ENCODE peak calls at places on chromosomes 4 and X, in six cellular contexts. E is heart left ventricle, G is tibial artery, A is MG63, N is A673, M is upper lobe of left lung. T is an unnamed sample. For H3K27me3, the result is how much of the 10 kb centered on the place peaks cover.

GRCh38 chrX:132694331-132694823 is 205.5 kb upstream of the MBNL3 start:
- DNase-seq in E (no peak), N (no peak), M (no peak), G (no peak), A (no peak), T (no peak)

GRCh38 chr4:8910822-8911310 is 39.2 kb upstream of the HMX1 start:
- DNase-seq in M (no peak), N (no peak), E (no peak), G (peak), A (peak), T (peak)

GRCh38 chr4:73978886-73979285 is 2.9 kb downstream of the PF4 start:
- DNase-seq in A (no peak), E (no peak), M (no peak), G (no peak), N (no peak), T (no peak)

GRCh38 chrX:40006025-40007017 is 91.4 kb downstream of the BCOR start:
- DNase-seq in N (no peak), M (no peak), E (peak), G (no peak), A (no peak), T (no peak)

GRCh38 chr4:73619351-73619750 is 885 bp downstream of the RASSF6 start:
- DNase-seq in G (no peak), M (no peak), A (no peak), N (no peak), E (no peak), T (no peak)

GRCh38 chr4:146654976-146655761 is 16.5 kb downstream of the POU4F2 start:
- DNase-seq in M (no peak), A (peak), E (peak), G (no peak), N (peak), T (no peak)

GRCh38 chrX:150099316-150099715 is 161.0 kb upstream of the EOLA2 start:
- DNase-seq in A (no peak), G (no peak), N (no peak), E (no peak), M (no peak), T (no peak)

GRCh38 chr4:14222630-14223029 is 595.1 kb upstream of the BOD1L1 start:
- DNase-seq in A (no peak), E (peak), N (no peak), M (no peak), G (no peak), T (no peak)

GRCh38 chr4:119037709-119038463 is 97.7 kb upstream of the MYOZ2 start:
- DNase-seq in E (no peak), M (no peak), G (no peak), A (no peak), N (no peak), T (no peak)

GRCh38 chr4:107890779-107891178 is 40.6 kb upstream of the CYP2U1 start:
- DNase-seq in M (no peak), A (no peak), G (no peak), N (no peak), E (no peak), T (no peak)

GRCh38 chrX:115367455-115367854 is 77.9 kb downstream of the LUZP4 start:
- DNase-seq in E (no peak), A (peak), G (no peak), N (peak), M (no peak), T (no peak)

GRCh38 chrX:24099394-24099793 is 44.6 kb downstream of the EIF2S3 start:
- DNase-seq in A (no peak), M (no peak), G (no peak), N (no peak), E (no peak), T (no peak)

GRCh38 chrX:153639177-153640044 is 7.6 kb upstream of the DUSP9 start:
- DNase-seq in N (no peak), E (no peak), M (no peak), G (no peak), A (no peak), T (no peak)

GRCh38 chrX:7088968-7089615 is 58.4 kb upstream of the STS start:
- DNase-seq in M (no peak), E (no peak), N (no peak), G (no peak), A (no peak), T (peak)

GRCh38 chr4:53782468-53782865 is 191.2 kb upstream of the LNX1 start:
- DNase-seq in A (no peak), E (no peak), M (no peak), N (no peak), G (no peak), T (no peak)

GRCh38 chr4:86019362-86019761 is 340.5 kb downstream of the MAPK10 start:
- DNase-seq in A (no peak), G (no peak), E (no peak), M (no peak), N (no peak), T (no peak)

GRCh38 chr4:190020790-190021717 is 6.0 kb downstream of the FRG2 start:
- DNase-seq in M (peak), N (peak), E (peak), A (peak), G (no peak), T (peak)

GRCh38 chr4:55865228-55865806 is 11.9 kb downstream of the EXOC1 start:
- DNase-seq in N (no peak), A (peak), E (no peak), G (no peak), M (no peak), T (no peak)
- H3K4me3 ChIP-seq in N (no peak), A (no peak), E (no peak), G (no peak), M (no peak), T (no peak)

GRCh38 chr4:110631582-110632505 is 9.0 kb upstream of the PITX2 start:
- DNase-seq in M (peak), N (peak), E (peak), A (peak), G (no peak), T (peak)
- H3K27me3 ChIP-seq in M (under half), N (under half), E (half or more), A (under half), G (under half), T (under half)

GRCh38 chr4:87717276-87718031 is 67.4 kb downstream of the DMP1 start:
- DNase-seq in A (no peak), G (no peak), M (no peak), N (no peak), E (no peak), T (no peak)
- H3K4me3 ChIP-seq in A (no peak), G (no peak), M (no peak), N (no peak), E (no peak), T (no peak)

DNA sequence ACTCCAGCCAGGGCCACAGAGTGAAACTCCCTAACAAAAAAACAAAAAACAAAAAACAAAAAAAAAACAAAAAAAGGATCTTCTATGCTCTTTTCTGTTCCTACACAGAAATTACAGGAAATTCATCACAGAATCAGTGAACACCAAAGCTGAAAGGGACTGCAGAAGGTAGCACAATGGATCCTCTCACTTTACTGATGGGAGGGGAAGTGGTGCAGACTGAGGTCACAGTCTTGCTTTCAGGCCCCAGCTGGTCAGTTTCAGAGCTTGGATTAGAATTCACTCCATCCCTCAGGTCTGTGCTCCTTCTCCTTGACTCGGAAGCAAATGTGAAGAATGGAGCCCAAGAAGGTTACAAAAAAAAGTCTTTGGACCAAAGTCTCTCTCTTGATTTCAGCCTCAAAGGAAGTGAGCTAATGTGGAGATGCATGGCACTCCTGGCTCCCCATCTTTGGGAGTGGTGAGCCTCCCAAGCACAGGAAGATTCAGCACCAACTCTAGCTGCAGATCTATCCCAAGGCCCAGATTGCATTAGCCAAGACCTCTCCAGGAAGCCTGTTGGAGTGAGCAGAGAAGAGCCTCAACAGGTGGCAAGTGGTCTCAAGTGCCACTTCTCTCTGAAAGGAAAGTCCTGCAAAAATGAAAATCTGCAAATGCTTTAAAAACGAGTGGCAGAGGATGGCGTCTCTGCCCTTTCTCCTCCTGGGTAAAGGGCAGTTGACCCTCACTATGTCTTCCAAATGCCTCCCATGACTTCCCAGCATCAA is 176.0 kb downstream of the MAML3 start:
- DNase-seq in E (no peak), A (no peak), G (no peak), M (peak), N (no peak), T (no peak)
- H3K27me3 ChIP-seq in E (under half), A (under half), G (under half), M (under half), N (under half), T (under half)